ENCODE peak calls at places on chromosomes 11 and 22, in four cellular contexts. H is nephron progenitor cell, F is SW 1271, L is mucosa of gallbladder. O is an unnamed sample.

GRCh38 chr11:38014405-38014804 is 1416.4 kb upstream of the RAG2 start:
- DNase-seq in F (no peak), H (no peak), L (no peak), O (no peak)

GRCh38 chr22:40138866-40139265 is 38.9 kb upstream of the TNRC6B start:
- DNase-seq in L (no peak), H (no peak), F (no peak), O (no peak)

GRCh38 chr22:37906364-37907008 is 389 bp downstream of the MICALL1 start:
- DNase-seq in H (peak; percentile 56), F (peak; percentile 5), L (no peak), O (no peak)

GRCh38 chr11:100981196-100981824 is 148.3 kb downstream of the PGR start:
- DNase-seq in F (no peak), L (no peak), H (no peak), O (no peak)

GRCh38 chr11:128470081-128470480 is 117.3 kb downstream of the ETS1 start:
- DNase-seq in L (no peak), H (no peak), F (no peak), O (no peak)

GRCh38 chr11:123183391-123184099 is 11.5 kb downstream of the CLMP start:
- DNase-seq in L (no peak), H (no peak), F (no peak), O (no peak)

GRCh38 chr11:8231979-8232378 is 31.7 kb downstream of the LMO1 start:
- DNase-seq in L (no peak), H (no peak), F (no peak), O (no peak)

GRCh38 chr11:6297831-6298230 is 22.5 kb downstream of the CAVIN3 start:
- DNase-seq in H (no peak), L (no peak), F (peak; percentile 18), O (no peak)

GRCh38 chr11:101096036-101096704 is 33.4 kb downstream of the PGR start:
- DNase-seq in H (no peak), L (no peak), F (no peak), O (peak; percentile 9)

GRCh38 chr22:22906907-22907550 is 19.4 kb downstream of the IGLL5 start:
- DNase-seq in L (no peak), F (no peak), H (no peak), O (no peak)

GRCh38 chr11:3108183-3108721 is 51.0 kb upstream of the CARS1 start:
- DNase-seq in F (no peak), H (no peak), L (no peak), O (no peak)

GRCh38 chr11:69864589-69864929 is 45.3 kb upstream of the FGF3 start:
- DNase-seq in F (no peak), L (no peak), H (no peak), O (no peak)

GRCh38 chr11:134118016-134118415 is 49.1 kb downstream of the JAM3 start:
- DNase-seq in L (no peak), H (no peak), F (no peak), O (no peak)

GRCh38 chr11:89456681-89457080 is 34.5 kb downstream of the NOX4 start:
- DNase-seq in L (no peak), H (no peak), F (no peak), O (no peak)

O was measured in prostate gland.